ENCODE peak calls at places on chromosomes 4 and X, in four cellular contexts. One of them, this sample, is unnamed.

GRCh38 chr4:125316391-125316780 is 1.6 kb downstream of the FAT4 start:
- DNase-seq in heart right ventricle: peak; percentile 39
- DNase-seq in testis: peak; percentile 50
- DNase-seq in CD4-positive, CD25-positive, alpha-beta regulatory T cell: no peak
- DNase-seq in this sample: peak; percentile 56

GRCh38 chr4:76377922-76378321 is 43.0 kb downstream of the CCDC158 start:
- DNase-seq in heart right ventricle: no peak
- DNase-seq in CD4-positive, CD25-positive, alpha-beta regulatory T cell: no peak
- DNase-seq in testis: peak; percentile 27
- DNase-seq in this sample: no peak

GRCh38 chrX:40100141-40100536 is 2.4 kb upstream of the BCOR start:
- DNase-seq in testis: no peak
- DNase-seq in heart right ventricle: peak; percentile 37
- DNase-seq in CD4-positive, CD25-positive, alpha-beta regulatory T cell: no peak
- DNase-seq in this sample: peak; percentile 80

GRCh38 chrX:101595739-101596419 is 21.9 kb downstream of the ARMCX6 start:
- DNase-seq in CD4-positive, CD25-positive, alpha-beta regulatory T cell: peak; percentile 18
- DNase-seq in testis: peak; percentile 22
- DNase-seq in heart right ventricle: no peak
- DNase-seq in this sample: no peak

GRCh38 chrX:11791090-11791489 is 33.1 kb downstream of the MSL3 start:
- DNase-seq in testis: no peak
- DNase-seq in heart right ventricle: no peak
- DNase-seq in CD4-positive, CD25-positive, alpha-beta regulatory T cell: no peak
- DNase-seq in this sample: no peak

GRCh38 chrX:126836195-126836594 is 16.7 kb downstream of the PRR32 start:
- DNase-seq in CD4-positive, CD25-positive, alpha-beta regulatory T cell: no peak
- DNase-seq in testis: no peak
- DNase-seq in heart right ventricle: no peak
- DNase-seq in this sample: no peak

GRCh38 chr4:32219306-32220075 is 1499.3 kb downstream of the PCDH7 start:
- DNase-seq in heart right ventricle: no peak
- DNase-seq in CD4-positive, CD25-positive, alpha-beta regulatory T cell: no peak
- DNase-seq in testis: no peak
- DNase-seq in this sample: no peak

GRCh38 chr4:14871676-14872430 is 130.4 kb upstream of the CPEB2 start:
- DNase-seq in testis: no peak
- DNase-seq in heart right ventricle: no peak
- DNase-seq in CD4-positive, CD25-positive, alpha-beta regulatory T cell: peak; percentile 13
- DNase-seq in this sample: no peak

DNA sequence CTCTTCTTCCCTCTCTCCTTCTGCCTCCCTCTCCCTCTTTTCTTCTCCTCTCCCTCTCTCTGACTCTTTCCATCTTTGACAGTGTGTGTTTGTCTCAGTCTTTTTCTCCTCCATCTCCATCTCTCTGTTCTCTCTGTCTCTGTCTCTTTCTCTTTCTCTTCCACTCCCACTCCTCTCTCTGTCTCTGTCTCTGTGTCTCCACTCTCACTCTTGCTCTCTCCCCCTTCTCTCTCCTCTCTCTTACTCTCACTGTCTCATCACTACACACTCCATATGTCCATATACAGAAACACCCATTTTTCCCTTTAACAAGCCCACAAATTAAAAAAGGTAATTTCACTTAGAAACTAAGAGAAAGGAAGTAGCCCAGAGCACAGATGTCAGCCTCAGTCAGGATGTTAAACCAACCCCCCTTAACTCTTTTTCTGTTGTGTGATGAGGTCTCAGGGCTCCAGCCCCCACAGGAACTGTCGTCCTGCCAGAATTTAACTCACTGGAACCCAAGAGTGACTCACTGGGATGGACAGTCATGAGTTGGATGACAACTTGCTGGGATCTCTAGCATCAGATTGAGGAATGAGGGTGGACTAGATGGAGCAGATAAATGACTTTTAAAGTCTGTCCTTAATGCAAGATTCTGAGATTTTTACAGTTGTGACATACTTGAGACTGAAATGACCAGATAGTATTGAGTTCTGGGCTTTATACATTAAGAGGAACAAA is 27.5 kb downstream of the OTUD6A start:
- DNase-seq in heart right ventricle: no peak
- DNase-seq in CD4-positive, CD25-positive, alpha-beta regulatory T cell: no peak
- DNase-seq in testis: no peak
- DNase-seq in this sample: no peak
- H3K9me3 ChIP-seq in heart right ventricle: no peaks in the 10 kb centered on the region
- H3K9me3 ChIP-seq in CD4-positive, CD25-positive, alpha-beta regulatory T cell: no peaks in the 10 kb centered on the region
- H3K9me3 ChIP-seq in testis: no peaks in the 10 kb centered on the region
- H3K9me3 ChIP-seq in this sample: no peaks in the 10 kb centered on the region

GRCh38 chr4:153467154-153467896 is 1.2 kb downstream of the TMEM131L start:
- DNase-seq in CD4-positive, CD25-positive, alpha-beta regulatory T cell: peak; percentile 40
- DNase-seq in testis: peak; percentile 26
- DNase-seq in heart right ventricle: peak; percentile 38
- DNase-seq in this sample: peak; percentile 93

GRCh38 chr4:153465922-153466636 is at the start of gene TMEM131L:
- DNase-seq in heart right ventricle: peak; percentile 77
- DNase-seq in CD4-positive, CD25-positive, alpha-beta regulatory T cell: peak; percentile 73
- DNase-seq in testis: peak; percentile 68
- DNase-seq in this sample: peak; percentile 78

GRCh38 chr4:153466637-153467153 is 535 bp downstream of the TMEM131L start:
- DNase-seq in heart right ventricle: peak; percentile 31
- DNase-seq in CD4-positive, CD25-positive, alpha-beta regulatory T cell: no peak
- DNase-seq in testis: no peak
- DNase-seq in this sample: no peak

GRCh38 chr4:153468587-153468986 is 2.4 kb downstream of the TMEM131L start:
- DNase-seq in testis: no peak
- DNase-seq in heart right ventricle: no peak
- DNase-seq in CD4-positive, CD25-positive, alpha-beta regulatory T cell: no peak
- DNase-seq in this sample: no peak

GRCh38 chr4:153467897-153468262 is 1.7 kb downstream of the TMEM131L start:
- DNase-seq in heart right ventricle: no peak
- DNase-seq in testis: no peak
- DNase-seq in CD4-positive, CD25-positive, alpha-beta regulatory T cell: no peak
- DNase-seq in this sample: no peak
- H3K4me1 ChIP-seq in heart right ventricle: peaks cover 44% of the 10 kb centered on the region
- H3K4me1 ChIP-seq in testis: peaks cover 4% of the 10 kb centered on the region
- H3K4me1 ChIP-seq in CD4-positive, CD25-positive, alpha-beta regulatory T cell: peaks cover 63% of the 10 kb centered on the region
- H3K4me1 ChIP-seq in this sample: peaks cover 69% of the 10 kb centered on the region

DNA sequence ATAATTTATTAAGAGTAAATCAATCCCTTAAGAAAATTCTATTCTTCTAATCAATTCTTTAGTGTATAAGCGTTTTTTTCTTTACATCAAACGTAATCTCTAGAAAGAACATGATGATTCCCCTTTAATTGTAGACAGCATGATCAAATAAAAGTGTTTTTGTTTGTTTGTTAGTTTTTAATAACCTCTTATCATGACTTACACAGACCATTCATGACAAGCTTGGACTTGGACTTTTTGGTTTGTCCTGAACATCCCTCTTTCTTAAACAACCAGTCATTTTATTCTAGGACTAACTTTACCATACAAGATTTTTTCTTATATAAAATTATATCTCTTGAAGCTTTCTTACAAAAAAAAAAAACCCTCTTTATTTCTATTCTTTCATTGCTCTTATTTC is 344.6 kb upstream of the SPOCK3 start:
- DNase-seq in testis: no peak
- DNase-seq in heart right ventricle: no peak
- DNase-seq in CD4-positive, CD25-positive, alpha-beta regulatory T cell: no peak
- DNase-seq in this sample: no peak
- H3K9me3 ChIP-seq in testis: no peaks in the 10 kb centered on the region
- H3K9me3 ChIP-seq in heart right ventricle: peaks cover 3% of the 10 kb centered on the region
- H3K9me3 ChIP-seq in CD4-positive, CD25-positive, alpha-beta regulatory T cell: no peaks in the 10 kb centered on the region
- H3K9me3 ChIP-seq in this sample: peaks cover 58% of the 10 kb centered on the region

DNA sequence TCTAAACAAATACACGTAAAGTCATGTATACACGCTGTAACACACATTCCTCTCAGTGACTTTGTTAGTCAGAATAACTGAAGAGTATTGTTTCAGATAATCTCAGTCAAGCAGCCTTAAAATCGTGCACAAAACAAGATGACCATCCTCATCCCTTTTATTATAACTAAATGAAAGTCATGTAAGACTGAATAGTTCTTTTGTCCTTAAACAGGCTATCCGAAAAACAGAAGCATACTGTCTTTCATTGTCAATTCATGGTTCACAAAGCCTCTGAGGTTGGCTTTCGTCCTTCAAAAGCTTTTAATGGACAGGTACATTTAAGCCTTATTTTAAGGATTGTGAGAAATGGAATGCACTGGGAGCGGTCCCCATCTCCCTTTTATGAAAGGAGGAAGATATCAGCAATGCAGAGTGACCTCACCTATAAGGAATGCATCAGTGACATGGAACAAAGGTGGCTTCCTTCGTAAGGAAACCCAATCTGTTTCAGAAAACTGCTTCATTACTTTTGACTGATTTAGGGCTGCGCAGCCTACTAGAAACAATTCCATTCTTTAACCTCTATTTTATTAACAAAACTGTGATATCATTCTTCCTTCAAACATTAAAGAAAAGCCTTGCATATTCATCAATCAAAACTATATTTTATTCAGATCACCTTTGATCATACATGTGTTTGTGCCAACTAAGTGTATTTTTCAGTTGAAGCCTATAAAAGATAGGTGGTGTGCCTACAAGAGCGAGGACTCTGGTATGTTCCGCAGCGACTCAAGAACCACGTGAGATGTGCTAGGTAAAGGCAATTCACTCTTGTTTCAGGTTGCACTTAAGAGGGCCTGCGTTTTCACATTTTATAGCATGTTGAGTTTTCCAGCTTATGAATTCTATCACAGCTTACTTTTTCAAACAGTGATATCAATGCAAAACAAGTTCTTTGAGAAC is 19.2 kb downstream of the SH3RF1 start:
- DNase-seq in testis: no peak
- DNase-seq in heart right ventricle: no peak
- DNase-seq in CD4-positive, CD25-positive, alpha-beta regulatory T cell: no peak
- DNase-seq in this sample: no peak
- H3K4me1 ChIP-seq in testis: peaks cover 45% of the 10 kb centered on the region
- H3K4me1 ChIP-seq in heart right ventricle: peaks cover 43% of the 10 kb centered on the region
- H3K4me1 ChIP-seq in CD4-positive, CD25-positive, alpha-beta regulatory T cell: no peaks in the 10 kb centered on the region
- H3K4me1 ChIP-seq in this sample: peaks cover 26% of the 10 kb centered on the region

GRCh38 chr4:107890779-107891178 is 40.6 kb upstream of the CYP2U1 start:
- DNase-seq in CD4-positive, CD25-positive, alpha-beta regulatory T cell: no peak
- DNase-seq in testis: no peak
- DNase-seq in heart right ventricle: no peak
- DNase-seq in this sample: no peak

GRCh38 chr4:107885865-107886264 is 45.5 kb upstream of the CYP2U1 start:
- DNase-seq in CD4-positive, CD25-positive, alpha-beta regulatory T cell: no peak
- DNase-seq in testis: no peak
- DNase-seq in heart right ventricle: no peak
- DNase-seq in this sample: no peak

GRCh38 chr4:107893171-107894137 is 37.9 kb upstream of the CYP2U1 start:
- DNase-seq in testis: no peak
- DNase-seq in CD4-positive, CD25-positive, alpha-beta regulatory T cell: no peak
- DNase-seq in heart right ventricle: no peak
- DNase-seq in this sample: no peak

GRCh38 chr4:107891299-107891698 is 40.0 kb upstream of the CYP2U1 start:
- DNase-seq in heart right ventricle: no peak
- DNase-seq in CD4-positive, CD25-positive, alpha-beta regulatory T cell: no peak
- DNase-seq in testis: no peak
- DNase-seq in this sample: no peak

DNA sequence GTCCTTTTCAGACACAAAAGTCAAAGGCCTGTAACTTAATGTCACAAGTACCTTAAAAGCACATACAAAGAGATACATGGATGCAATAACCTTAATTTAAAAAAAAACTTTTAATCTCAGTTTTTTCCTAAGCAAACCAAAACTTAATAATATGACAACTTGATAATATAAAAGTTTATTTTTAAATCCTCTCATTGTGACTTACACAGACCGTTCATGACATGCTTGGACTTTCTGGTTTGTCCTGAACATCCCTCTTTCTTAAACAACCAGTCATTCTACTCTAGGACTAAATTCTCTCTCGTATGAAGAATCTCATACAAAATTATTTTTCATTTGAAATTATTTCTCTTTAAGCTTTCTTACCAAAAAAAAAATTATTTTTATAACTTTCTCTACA is 43.1 kb upstream of the CYP2U1 start:
- DNase-seq in CD4-positive, CD25-positive, alpha-beta regulatory T cell: no peak
- DNase-seq in testis: no peak
- DNase-seq in heart right ventricle: no peak
- DNase-seq in this sample: no peak
- H3K9me3 ChIP-seq in CD4-positive, CD25-positive, alpha-beta regulatory T cell: peaks cover 8% of the 10 kb centered on the region
- H3K9me3 ChIP-seq in testis: no peaks in the 10 kb centered on the region
- H3K9me3 ChIP-seq in heart right ventricle: peaks cover 10% of the 10 kb centered on the region
- H3K9me3 ChIP-seq in this sample: no peaks in the 10 kb centered on the region

GRCh38 chr4:78166582-78166981 is 109.5 kb downstream of the FRAS1 start:
- DNase-seq in CD4-positive, CD25-positive, alpha-beta regulatory T cell: no peak
- DNase-seq in heart right ventricle: no peak
- DNase-seq in testis: no peak
- DNase-seq in this sample: no peak
- H3K4me1 ChIP-seq in CD4-positive, CD25-positive, alpha-beta regulatory T cell: no peaks in the 10 kb centered on the region
- H3K4me1 ChIP-seq in heart right ventricle: no peaks in the 10 kb centered on the region
- H3K4me1 ChIP-seq in testis: no peaks in the 10 kb centered on the region
- H3K4me1 ChIP-seq in this sample: no peaks in the 10 kb centered on the region

This sample was measured in left lung.